ENCODE peak calls at places on chromosomes 1 and 21, in nine cellular contexts. One of them, this sample, is unnamed.

GRCh38 chr1:38221006-38221649 is 174.5 kb upstream of the POU3F1 start:
- DNase-seq in uterus: no peak
- DNase-seq in mammary epithelial cell: peak; percentile 48
- DNase-seq in tibial artery: no peak
- DNase-seq in breast epithelium: no peak
- DNase-seq in A549: no peak
- DNase-seq in heart left ventricle: no peak
- DNase-seq in small intestine: no peak
- DNase-seq in testis: no peak
- DNase-seq in this sample: no peak

GRCh38 chr1:19468397-19468956 is 16.9 kb downstream of the CAPZB start:
- DNase-seq in uterus: no peak
- DNase-seq in mammary epithelial cell: no peak
- DNase-seq in tibial artery: no peak
- DNase-seq in breast epithelium: no peak
- DNase-seq in A549: peak; percentile 37
- DNase-seq in heart left ventricle: peak; percentile 39
- DNase-seq in small intestine: peak; percentile 96
- DNase-seq in testis: no peak
- DNase-seq in this sample: no peak

GRCh38 chr1:207654320-207654719 is 9.4 kb downstream of the CR1L start:
- DNase-seq in uterus: no peak
- DNase-seq in mammary epithelial cell: no peak
- DNase-seq in tibial artery: no peak
- DNase-seq in breast epithelium: no peak
- DNase-seq in A549: no peak
- DNase-seq in heart left ventricle: no peak
- DNase-seq in small intestine: no peak
- DNase-seq in testis: no peak
- DNase-seq in this sample: no peak

GRCh38 chr1:235953801-235954200 is 87.1 kb upstream of the LYST start:
- DNase-seq in uterus: no peak
- DNase-seq in mammary epithelial cell: peak; percentile 79
- DNase-seq in tibial artery: no peak
- DNase-seq in breast epithelium: no peak
- DNase-seq in A549: no peak
- DNase-seq in heart left ventricle: no peak
- DNase-seq in small intestine: no peak
- DNase-seq in testis: no peak
- DNase-seq in this sample: no peak

GRCh38 chr21:35222021-35222420 is 172.9 kb upstream of the RUNX1 start:
- DNase-seq in uterus: no peak
- DNase-seq in mammary epithelial cell: no peak
- DNase-seq in tibial artery: no peak
- DNase-seq in breast epithelium: no peak
- DNase-seq in A549: no peak
- DNase-seq in heart left ventricle: no peak
- DNase-seq in small intestine: no peak
- DNase-seq in testis: no peak
- DNase-seq in this sample: no peak

GRCh38 chr1:160662888-160663287 is 16.0 kb upstream of the SLAMF1 start:
- DNase-seq in uterus: no peak
- DNase-seq in mammary epithelial cell: no peak
- DNase-seq in tibial artery: no peak
- DNase-seq in breast epithelium: no peak
- DNase-seq in A549: no peak
- DNase-seq in heart left ventricle: no peak
- DNase-seq in small intestine: no peak
- DNase-seq in testis: no peak
- DNase-seq in this sample: no peak

GRCh38 chr1:9561429-9561828 is 22.2 kb downstream of the SLC25A33 start:
- DNase-seq in uterus: no peak
- DNase-seq in mammary epithelial cell: peak; percentile 80
- DNase-seq in tibial artery: no peak
- DNase-seq in breast epithelium: no peak
- DNase-seq in A549: no peak
- DNase-seq in heart left ventricle: no peak
- DNase-seq in small intestine: peak; percentile 89
- DNase-seq in testis: peak; percentile 48
- DNase-seq in this sample: peak; percentile 81

GRCh38 chr21:38494688-38495087 is 3.6 kb downstream of the ERG start:
- DNase-seq in uterus: no peak
- DNase-seq in mammary epithelial cell: no peak
- DNase-seq in tibial artery: peak; percentile 51
- DNase-seq in breast epithelium: no peak
- DNase-seq in A549: no peak
- DNase-seq in heart left ventricle: no peak
- DNase-seq in small intestine: no peak
- DNase-seq in testis: no peak
- DNase-seq in this sample: no peak

GRCh38 chr1:70034403-70034802 is 171.0 kb downstream of the LRRC40 start:
- DNase-seq in uterus: no peak
- DNase-seq in mammary epithelial cell: peak; percentile 43
- DNase-seq in tibial artery: no peak
- DNase-seq in breast epithelium: no peak
- DNase-seq in A549: no peak
- DNase-seq in heart left ventricle: no peak
- DNase-seq in small intestine: no peak
- DNase-seq in testis: no peak
- DNase-seq in this sample: peak; percentile 3

GRCh38 chr21:46153259-46154154 is 1.9 kb downstream of the FTCD start:
- DNase-seq in uterus: peak; percentile 74
- DNase-seq in mammary epithelial cell: no peak
- DNase-seq in tibial artery: peak; percentile 20
- DNase-seq in breast epithelium: peak; percentile 72
- DNase-seq in A549: peak; percentile 43
- DNase-seq in heart left ventricle: no peak
- DNase-seq in small intestine: peak; percentile 37
- DNase-seq in testis: peak; percentile 73
- DNase-seq in this sample: peak; percentile 80

GRCh38 chr1:9714257-9714718 is 62.8 kb downstream of the PIK3CD start:
- DNase-seq in uterus: no peak
- DNase-seq in mammary epithelial cell: no peak
- DNase-seq in tibial artery: no peak
- DNase-seq in breast epithelium: no peak
- DNase-seq in A549: no peak
- DNase-seq in heart left ventricle: no peak
- DNase-seq in small intestine: no peak
- DNase-seq in testis: no peak
- DNase-seq in this sample: no peak

GRCh38 chr1:66687333-66687732 is 64.9 kb upstream of the DYNLT5 start:
- DNase-seq in uterus: no peak
- DNase-seq in mammary epithelial cell: no peak
- DNase-seq in tibial artery: no peak
- DNase-seq in breast epithelium: no peak
- DNase-seq in A549: no peak
- DNase-seq in heart left ventricle: no peak
- DNase-seq in small intestine: no peak
- DNase-seq in testis: no peak
- DNase-seq in this sample: no peak

GRCh38 chr1:67836769-67837168 is 3.5 kb upstream of the GNG12 start:
- DNase-seq in uterus: no peak
- DNase-seq in mammary epithelial cell: peak; percentile 98
- DNase-seq in tibial artery: no peak
- DNase-seq in breast epithelium: no peak
- DNase-seq in A549: no peak
- DNase-seq in heart left ventricle: no peak
- DNase-seq in small intestine: no peak
- DNase-seq in testis: no peak
- DNase-seq in this sample: no peak

GRCh38 chr1:192654607-192655389 is 18.9 kb downstream of the RGS13 start:
- DNase-seq in uterus: no peak
- DNase-seq in mammary epithelial cell: peak; percentile 21
- DNase-seq in tibial artery: no peak
- DNase-seq in breast epithelium: no peak
- DNase-seq in A549: no peak
- DNase-seq in heart left ventricle: no peak
- DNase-seq in small intestine: no peak
- DNase-seq in testis: no peak
- DNase-seq in this sample: no peak

GRCh38 chr1:208161656-208162375 is 82.4 kb downstream of the PLXNA2 start:
- DNase-seq in uterus: no peak
- DNase-seq in mammary epithelial cell: no peak
- DNase-seq in tibial artery: no peak
- DNase-seq in breast epithelium: no peak
- DNase-seq in A549: no peak
- DNase-seq in heart left ventricle: no peak
- DNase-seq in small intestine: no peak
- DNase-seq in testis: no peak
- DNase-seq in this sample: no peak

GRCh38 chr1:100941098-100941527 is 45.2 kb downstream of the SLC30A7 start:
- DNase-seq in uterus: no peak
- DNase-seq in mammary epithelial cell: no peak
- DNase-seq in tibial artery: no peak
- DNase-seq in breast epithelium: no peak
- DNase-seq in A549: no peak
- DNase-seq in heart left ventricle: no peak
- DNase-seq in small intestine: no peak
- DNase-seq in testis: no peak
- DNase-seq in this sample: no peak

GRCh38 chr1:58586296-58586695 is 9.2 kb upstream of the TACSTD2 start:
- DNase-seq in uterus: no peak
- DNase-seq in mammary epithelial cell: no peak
- DNase-seq in tibial artery: no peak
- DNase-seq in breast epithelium: no peak
- DNase-seq in A549: no peak
- DNase-seq in heart left ventricle: no peak
- DNase-seq in small intestine: no peak
- DNase-seq in testis: no peak
- DNase-seq in this sample: no peak
- H3K4me3 ChIP-seq in uterus: no peak overlapping the region
- H3K4me3 ChIP-seq in mammary epithelial cell: no peak overlapping the region
- H3K4me3 ChIP-seq in tibial artery: no peak overlapping the region
- H3K4me3 ChIP-seq in breast epithelium: no peak overlapping the region
- H3K4me3 ChIP-seq in A549: no peak overlapping the region
- H3K4me3 ChIP-seq in heart left ventricle: no peak overlapping the region
- H3K4me3 ChIP-seq in small intestine: no peak overlapping the region
- H3K4me3 ChIP-seq in testis: no peak overlapping the region
- H3K4me3 ChIP-seq in this sample: no peak overlapping the region

GRCh38 chr1:247146671-247147070 is 25.1 kb downstream of the ZNF124 start:
- DNase-seq in uterus: no peak
- DNase-seq in mammary epithelial cell: no peak
- DNase-seq in tibial artery: no peak
- DNase-seq in breast epithelium: no peak
- DNase-seq in A549: no peak
- DNase-seq in heart left ventricle: no peak
- DNase-seq in small intestine: no peak
- DNase-seq in testis: no peak
- DNase-seq in this sample: no peak

GRCh38 chr1:247147781-247148180 is 24.0 kb downstream of the ZNF124 start:
- DNase-seq in uterus: no peak
- DNase-seq in mammary epithelial cell: no peak
- DNase-seq in tibial artery: no peak
- DNase-seq in breast epithelium: no peak
- DNase-seq in A549: no peak
- DNase-seq in heart left ventricle: no peak
- DNase-seq in small intestine: no peak
- DNase-seq in testis: no peak
- DNase-seq in this sample: no peak

DNA sequence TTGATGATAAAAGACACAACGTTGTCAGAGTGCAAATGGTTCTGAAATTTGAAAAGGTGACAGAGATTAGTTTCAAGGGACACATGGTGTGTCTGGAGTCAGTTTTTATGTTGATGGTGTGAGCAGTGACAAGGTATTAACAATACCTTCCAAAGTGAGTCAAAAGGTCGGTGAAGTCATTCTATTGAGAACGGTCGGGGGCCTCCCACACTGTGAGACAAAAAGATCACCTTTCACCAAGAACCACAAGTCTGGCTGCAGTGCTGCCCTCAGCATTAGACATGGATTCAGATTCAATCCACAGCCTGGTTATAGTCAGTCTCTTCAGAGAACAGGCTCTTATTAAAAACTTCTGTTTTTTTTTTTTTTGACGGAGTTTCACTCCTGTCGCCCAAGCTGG is 26.5 kb downstream of the ZNF124 start:
- DNase-seq in uterus: no peak
- DNase-seq in mammary epithelial cell: no peak
- DNase-seq in tibial artery: no peak
- DNase-seq in breast epithelium: no peak
- DNase-seq in A549: no peak
- DNase-seq in heart left ventricle: no peak
- DNase-seq in small intestine: no peak
- DNase-seq in testis: no peak
- DNase-seq in this sample: no peak
- H3K9me3 ChIP-seq in uterus: peaks cover 18% of the 10 kb centered on the region
- H3K9me3 ChIP-seq in mammary epithelial cell: peaks cover 52% of the 10 kb centered on the region
- H3K9me3 ChIP-seq in tibial artery: no peaks in the 10 kb centered on the region
- H3K9me3 ChIP-seq in breast epithelium: peaks cover 80% of the 10 kb centered on the region
- H3K9me3 ChIP-seq in A549: peaks cover 97% of the 10 kb centered on the region
- H3K9me3 ChIP-seq in heart left ventricle: peaks cover 59% of the 10 kb centered on the region
- H3K9me3 ChIP-seq in small intestine: peaks cover 8% of the 10 kb centered on the region
- H3K9me3 ChIP-seq in testis: no peaks in the 10 kb centered on the region
- H3K9me3 ChIP-seq in this sample: no peaks in the 10 kb centered on the region

DNA sequence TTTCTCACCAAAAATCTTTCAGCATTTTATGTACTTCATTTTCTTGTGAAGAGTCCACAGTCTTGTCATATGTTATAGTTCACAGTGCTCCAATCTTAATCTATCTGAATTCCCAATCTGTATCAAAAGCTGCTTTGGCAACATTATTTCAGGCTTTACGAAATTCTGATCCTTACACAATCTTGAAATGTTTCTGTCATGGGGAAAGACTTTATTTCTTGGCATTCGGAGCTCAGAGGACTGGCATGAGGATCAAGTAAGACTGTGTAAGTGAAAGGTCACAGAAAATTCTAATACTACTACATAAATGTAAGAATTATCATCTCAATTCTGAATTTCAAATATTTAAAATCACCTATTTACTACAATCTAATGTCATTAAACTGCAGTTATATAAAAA is 2.0 kb downstream of the USP33 start:
- DNase-seq in uterus: no peak
- DNase-seq in mammary epithelial cell: peak; percentile 37
- DNase-seq in tibial artery: no peak
- DNase-seq in breast epithelium: no peak
- DNase-seq in A549: no peak
- DNase-seq in heart left ventricle: no peak
- DNase-seq in small intestine: no peak
- DNase-seq in testis: no peak
- DNase-seq in this sample: no peak
- H3K4me3 ChIP-seq in uterus: no peak overlapping the region
- H3K4me3 ChIP-seq in mammary epithelial cell: no peak overlapping the region
- H3K4me3 ChIP-seq in tibial artery: peak overlapping the region; percentile 79
- H3K4me3 ChIP-seq in breast epithelium: peak overlapping the region; percentile 98
- H3K4me3 ChIP-seq in A549: no peak overlapping the region
- H3K4me3 ChIP-seq in heart left ventricle: peak overlapping the region; percentile 93
- H3K4me3 ChIP-seq in small intestine: no peak overlapping the region
- H3K4me3 ChIP-seq in testis: no peak overlapping the region
- H3K4me3 ChIP-seq in this sample: peak overlapping the region; percentile 91

GRCh38 chr21:40466893-40467483 is 380.0 kb downstream of the DSCAM start:
- DNase-seq in uterus: no peak
- DNase-seq in mammary epithelial cell: peak; percentile 8
- DNase-seq in tibial artery: no peak
- DNase-seq in breast epithelium: no peak
- DNase-seq in A549: no peak
- DNase-seq in heart left ventricle: no peak
- DNase-seq in small intestine: peak; percentile 20
- DNase-seq in testis: peak; percentile 56
- DNase-seq in this sample: no peak

GRCh38 chr21:40471103-40471502 is 375.9 kb downstream of the DSCAM start:
- DNase-seq in uterus: no peak
- DNase-seq in mammary epithelial cell: no peak
- DNase-seq in tibial artery: no peak
- DNase-seq in breast epithelium: no peak
- DNase-seq in A549: no peak
- DNase-seq in heart left ventricle: no peak
- DNase-seq in small intestine: no peak
- DNase-seq in testis: no peak
- DNase-seq in this sample: no peak

GRCh38 chr21:40472026-40472425 is 374.9 kb downstream of the DSCAM start:
- DNase-seq in uterus: no peak
- DNase-seq in mammary epithelial cell: no peak
- DNase-seq in tibial artery: no peak
- DNase-seq in breast epithelium: no peak
- DNase-seq in A549: no peak
- DNase-seq in heart left ventricle: no peak
- DNase-seq in small intestine: no peak
- DNase-seq in testis: no peak
- DNase-seq in this sample: no peak
- H3K9me3 ChIP-seq in uterus: no peaks in the 10 kb centered on the region
- H3K9me3 ChIP-seq in mammary epithelial cell: no peaks in the 10 kb centered on the region
- H3K9me3 ChIP-seq in tibial artery: no peaks in the 10 kb centered on the region
- H3K9me3 ChIP-seq in breast epithelium: no peaks in the 10 kb centered on the region
- H3K9me3 ChIP-seq in A549: no peaks in the 10 kb centered on the region
- H3K9me3 ChIP-seq in heart left ventricle: no peaks in the 10 kb centered on the region
- H3K9me3 ChIP-seq in small intestine: no peaks in the 10 kb centered on the region
- H3K9me3 ChIP-seq in testis: no peaks in the 10 kb centered on the region
- H3K9me3 ChIP-seq in this sample: no peaks in the 10 kb centered on the region

This sample was measured in adrenal gland.